ENCODE peak calls at places on chromosome 9, in ten cellular contexts. R is CD4-positive, alpha-beta T cell; K is heart right ventricle; L is cardiac muscle cell; F is GM13976; H is psoas muscle; W is endothelial cell; V is adrenal gland; N is neural crest cell; G is HFF-Myc. Q is an unnamed sample.

GRCh38 chr9:98365227-98365669 is 109.8 kb upstream of the TBC1D2 start:
- DNase-seq in L (no peak), H (no peak), N (no peak), V (no peak), R (no peak), G (peak; percentile 29), W (no peak), K (no peak), F (no peak), Q (no peak)

GRCh38 chr9:21684831-21685362 is 117.5 kb upstream of the MTAP start:
- DNase-seq in W (no peak), K (no peak), N (no peak), L (no peak), V (no peak), R (no peak), G (no peak), F (no peak), H (no peak), Q (no peak)

GRCh38 chr9:19050637-19051591 is 1.7 kb downstream of the RRAGA start:
- DNase-seq in R (no peak), G (no peak), N (no peak), K (no peak), F (no peak), V (no peak), L (no peak), W (no peak), H (no peak), Q (no peak)

GRCh38 chr9:78303377-78304062 is 6.6 kb downstream of the PSAT1 start:
- DNase-seq in H (no peak), G (no peak), K (no peak), N (no peak), L (no peak), F (no peak), W (no peak), R (no peak), V (peak; percentile 78), Q (no peak)

GRCh38 chr9:104875897-104876296 is 52.1 kb downstream of the ABCA1 start:
- DNase-seq in W (no peak), H (no peak), K (no peak), V (no peak), G (no peak), F (no peak), L (no peak), R (no peak), N (no peak), Q (no peak)

GRCh38 chr9:6917162-6917561 is 159.4 kb downstream of the KDM4C start:
- DNase-seq in R (no peak), L (no peak), G (no peak), V (no peak), H (no peak), K (no peak), W (no peak), N (no peak), F (peak; percentile 22), Q (peak; percentile 18)

GRCh38 chr9:130461218-130461630 is 16.5 kb downstream of the ASS1 start:
- DNase-seq in L (peak; percentile 78), W (peak; percentile 82), K (peak; percentile 69), H (peak; percentile 69), R (peak; percentile 64), V (no peak), F (peak; percentile 89), G (no peak), N (peak; percentile 90), Q (peak; percentile 87)

GRCh38 chr9:125906144-125906543 is 159.0 kb downstream of the PBX3 start:
- DNase-seq in R (no peak), L (peak; percentile 19), V (no peak), W (no peak), G (no peak), N (no peak), F (no peak), H (no peak), K (no peak), Q (no peak)

GRCh38 chr9:93488239-93488638 is 34.9 kb upstream of the FAM120AOS start:
- DNase-seq in N (no peak), K (no peak), R (no peak), H (no peak), L (no peak), V (no peak), G (no peak), W (no peak), F (no peak), Q (no peak)

GRCh38 chr9:22307013-22307711 is 139.5 kb upstream of the DMRTA1 start:
- DNase-seq in V (peak; percentile 27), H (no peak), G (peak; percentile 19), L (peak; percentile 78), K (no peak), R (no peak), N (peak; percentile 26), W (peak; percentile 44), F (no peak), Q (no peak)

GRCh38 chr9:100322954-100323536 is 29.7 kb downstream of the TEX10 start:
- DNase-seq in H (no peak), W (peak; percentile 30), G (no peak), V (peak; percentile 51), L (peak; percentile 47), F (peak; percentile 11), N (peak; percentile 44), K (no peak), R (no peak), Q (peak; percentile 9)

GRCh38 chr9:130929571-130930022 is 9.4 kb downstream of the FIBCD1 start:
- DNase-seq in W (no peak), L (no peak), F (no peak), G (no peak), N (no peak), V (no peak), R (no peak), K (no peak), H (no peak), Q (no peak)

GRCh38 chr9:14170973-14171596 is 142.9 kb downstream of the NFIB start:
- DNase-seq in R (no peak), K (no peak), G (no peak), F (no peak), N (no peak), H (no peak), L (no peak), V (no peak), W (no peak), Q (peak; percentile 4)

GRCh38 chr9:74577956-74578355 is 80.8 kb downstream of the RORB start:
- DNase-seq in F (no peak), H (no peak), G (no peak), N (no peak), W (no peak), L (no peak), V (no peak), K (no peak), R (no peak), Q (no peak)
- TF ChIP-seq CTCF in F (no peak), H (peak; percentile 16), G (peak; percentile 15), N (peak; percentile 59), W (no peak), L (peak; percentile 50), V (no peak), K (peak; percentile 3), R (no peak), Q (peak; percentile 15)

GRCh38 chr9:90960941-90961340 is 159.3 kb downstream of the SYK start:
- DNase-seq in H (no peak), F (no peak), N (no peak), W (no peak), G (no peak), R (no peak), K (no peak), L (no peak), V (no peak), Q (no peak)
- TF ChIP-seq CTCF in H (no peak), F (no peak), N (no peak), W (no peak), G (no peak), R (no peak), K (no peak), L (no peak), V (no peak), Q (no peak)

DNA sequence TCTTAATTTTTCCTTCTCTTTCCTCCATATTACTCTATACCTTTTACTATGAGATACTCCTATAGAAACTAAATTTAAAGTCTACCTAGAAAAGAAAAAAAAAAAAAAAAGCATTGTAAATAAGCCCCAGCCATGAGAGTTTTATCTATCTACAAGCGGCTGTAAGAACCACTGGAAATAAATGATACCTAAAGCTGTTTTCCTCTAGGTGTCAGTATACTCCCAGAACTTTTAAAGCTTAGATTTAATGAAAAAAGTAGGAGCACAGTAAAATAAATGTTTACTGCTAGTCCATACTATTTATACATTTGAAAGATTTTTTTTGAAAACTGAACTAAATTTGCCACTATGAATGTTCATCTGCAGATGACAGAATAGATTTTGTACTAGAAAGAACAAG is 26.2 kb downstream of the TYRP1 start:
- DNase-seq in K (no peak), V (no peak), H (no peak), R (no peak), N (no peak), G (no peak), F (no peak), W (no peak), L (peak; percentile 26), Q (no peak)
- TF ChIP-seq CTCF in K (peak; percentile 61), V (peak; percentile 30), H (peak; percentile 48), R (no peak), N (peak; percentile 76), G (peak; percentile 29), F (no peak), W (peak; percentile 56), L (peak; percentile 60), Q (peak; percentile 46)

GRCh38 chr9:88011005-88011766 is 36.9 kb upstream of the CDK20 start:
- DNase-seq in G (no peak), W (no peak), V (peak; percentile 69), R (no peak), H (no peak), K (no peak), L (peak; percentile 20), N (no peak), F (no peak), Q (no peak)
- TF ChIP-seq CTCF in G (peak; percentile 31), W (peak; percentile 21), V (peak; percentile 8), R (no peak), H (no peak), K (no peak), L (peak; percentile 48), N (peak; percentile 56), F (no peak), Q (no peak)

GRCh38 chr9:108636023-108636422 is 219.8 kb downstream of the ACTL7B start:
- DNase-seq in R (no peak), G (no peak), H (no peak), K (no peak), N (no peak), V (no peak), W (peak; percentile 4), L (peak; percentile 21), F (no peak), Q (no peak)
- TF ChIP-seq CTCF in R (no peak), G (no peak), H (no peak), K (no peak), N (no peak), V (no peak), W (no peak), L (no peak), F (no peak), Q (no peak)